ENCODE peak calls at places on chromosomes 3 and 15, in seven cellular contexts. One of them, this sample, is unnamed.

GRCh38 chr3:159200176-159200575 is 398.3 kb downstream of the MFSD1 start:
- DNase-seq in SK-N-SH: no peak
- DNase-seq in stomach: no peak
- DNase-seq in A549: no peak
- DNase-seq in ovary: no peak
- DNase-seq in transverse colon: no peak
- DNase-seq in tibial nerve: no peak
- DNase-seq in this sample: no peak

GRCh38 chr3:38829404-38829803 is 13.4 kb upstream of the SCN10A start:
- DNase-seq in ovary: no peak
- DNase-seq in SK-N-SH: peak; percentile 14
- DNase-seq in transverse colon: no peak
- DNase-seq in stomach: no peak
- DNase-seq in A549: peak; percentile 32
- DNase-seq in tibial nerve: no peak
- DNase-seq in this sample: no peak

GRCh38 chr15:65904301-65904700 is 35.0 kb downstream of the RAB11A start:
- DNase-seq in SK-N-SH: no peak
- DNase-seq in ovary: no peak
- DNase-seq in tibial nerve: no peak
- DNase-seq in transverse colon: no peak
- DNase-seq in stomach: no peak
- DNase-seq in A549: no peak
- DNase-seq in this sample: no peak

GRCh38 chr3:487580-487979 is 291.0 kb downstream of the CHL1 start:
- DNase-seq in transverse colon: no peak
- DNase-seq in tibial nerve: no peak
- DNase-seq in stomach: no peak
- DNase-seq in SK-N-SH: no peak
- DNase-seq in ovary: no peak
- DNase-seq in A549: no peak
- DNase-seq in this sample: no peak

GRCh38 chr3:13040381-13041074 is 32.7 kb downstream of the IQSEC1 start:
- DNase-seq in stomach: no peak
- DNase-seq in A549: no peak
- DNase-seq in transverse colon: peak; percentile 41
- DNase-seq in SK-N-SH: peak; percentile 70
- DNase-seq in tibial nerve: no peak
- DNase-seq in ovary: no peak
- DNase-seq in this sample: no peak

GRCh38 chr15:74535388-74536084 is 5.5 kb upstream of the ARID3B start:
- DNase-seq in ovary: no peak
- DNase-seq in stomach: no peak
- DNase-seq in SK-N-SH: no peak
- DNase-seq in tibial nerve: no peak
- DNase-seq in transverse colon: no peak
- DNase-seq in A549: no peak
- DNase-seq in this sample: no peak

GRCh38 chr3:174533286-174533685 is 325.8 kb upstream of the NAALADL2 start:
- DNase-seq in SK-N-SH: no peak
- DNase-seq in A549: no peak
- DNase-seq in transverse colon: no peak
- DNase-seq in tibial nerve: no peak
- DNase-seq in stomach: no peak
- DNase-seq in ovary: no peak
- DNase-seq in this sample: no peak

GRCh38 chr3:65820600-65820999 is 218.1 kb downstream of the MAGI1 start:
- DNase-seq in tibial nerve: no peak
- DNase-seq in A549: no peak
- DNase-seq in transverse colon: no peak
- DNase-seq in SK-N-SH: no peak
- DNase-seq in stomach: no peak
- DNase-seq in ovary: no peak
- DNase-seq in this sample: no peak

GRCh38 chr3:64988188-64988587 is 300.4 kb upstream of the ADAMTS9 start:
- DNase-seq in tibial nerve: no peak
- DNase-seq in A549: no peak
- DNase-seq in stomach: no peak
- DNase-seq in SK-N-SH: no peak
- DNase-seq in transverse colon: no peak
- DNase-seq in ovary: no peak
- DNase-seq in this sample: no peak

GRCh38 chr3:141795311-141795710 is 32.1 kb downstream of the GRK7 start:
- DNase-seq in ovary: no peak
- DNase-seq in transverse colon: no peak
- DNase-seq in tibial nerve: no peak
- DNase-seq in stomach: no peak
- DNase-seq in SK-N-SH: no peak
- DNase-seq in A549: no peak
- DNase-seq in this sample: no peak

GRCh38 chr3:13403213-13403817 is 16.8 kb downstream of the NUP210 start:
- DNase-seq in stomach: no peak
- DNase-seq in ovary: no peak
- DNase-seq in tibial nerve: no peak
- DNase-seq in A549: no peak
- DNase-seq in SK-N-SH: no peak
- DNase-seq in transverse colon: no peak
- DNase-seq in this sample: no peak

GRCh38 chr3:18446067-18446793 is 21.1 kb upstream of the SATB1 start:
- DNase-seq in transverse colon: no peak
- DNase-seq in tibial nerve: no peak
- DNase-seq in stomach: no peak
- DNase-seq in SK-N-SH: no peak
- DNase-seq in ovary: no peak
- DNase-seq in A549: no peak
- DNase-seq in this sample: no peak

DNA sequence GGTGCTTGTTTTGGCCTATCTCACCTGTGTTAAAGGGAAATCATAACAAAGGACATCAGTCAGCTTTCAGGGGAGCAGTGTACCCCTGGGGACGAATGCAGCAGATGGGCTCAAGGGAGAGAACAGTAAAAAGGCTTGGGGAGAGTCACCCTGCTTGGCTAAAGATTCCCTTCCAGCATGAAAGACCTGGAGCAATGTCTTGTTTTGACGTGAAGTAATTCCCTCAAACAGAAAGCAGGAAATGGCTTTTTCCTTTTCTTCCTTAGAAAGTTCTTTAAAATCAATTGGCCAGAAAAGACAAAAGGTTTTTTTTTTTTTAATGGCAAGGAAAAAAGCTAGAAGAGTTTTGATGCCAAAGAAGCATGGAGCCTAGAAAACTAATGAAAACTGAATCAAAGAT is 56.5 kb upstream of the PARL start:
- DNase-seq in stomach: no peak
- DNase-seq in transverse colon: no peak
- DNase-seq in SK-N-SH: no peak
- DNase-seq in A549: no peak
- DNase-seq in ovary: no peak
- DNase-seq in tibial nerve: no peak
- DNase-seq in this sample: no peak
- TF ChIP-seq EP300 in stomach: no peak
- TF ChIP-seq EP300 in transverse colon: no peak
- TF ChIP-seq EP300 in SK-N-SH: no peak
- TF ChIP-seq EP300 in A549: no peak
- TF ChIP-seq EP300 in ovary: no peak
- TF ChIP-seq EP300 in tibial nerve: no peak
- TF ChIP-seq EP300 in this sample: no peak

GRCh38 chr3:15064299-15064834 is 748 bp downstream of the MRPS25 start:
- DNase-seq in A549: peak; percentile 20
- DNase-seq in tibial nerve: no peak
- DNase-seq in SK-N-SH: peak; percentile 66
- DNase-seq in ovary: no peak
- DNase-seq in stomach: no peak
- DNase-seq in transverse colon: peak; percentile 34
- DNase-seq in this sample: no peak

GRCh38 chr3:15065550-15066007 is 464 bp upstream of the MRPS25 start:
- DNase-seq in A549: no peak
- DNase-seq in tibial nerve: no peak
- DNase-seq in transverse colon: no peak
- DNase-seq in SK-N-SH: no peak
- DNase-seq in stomach: no peak
- DNase-seq in ovary: no peak
- DNase-seq in this sample: no peak

GRCh38 chr3:15064835-15065549 is at the start of gene MRPS25:
- DNase-seq in tibial nerve: peak; percentile 74
- DNase-seq in SK-N-SH: peak; percentile 97
- DNase-seq in stomach: peak; percentile 92
- DNase-seq in A549: peak; percentile 92
- DNase-seq in ovary: peak; percentile 93
- DNase-seq in transverse colon: peak; percentile 92
- DNase-seq in this sample: peak; percentile 95

GRCh38 chr3:15063656-15064286 is 1.3 kb downstream of the MRPS25 start:
- DNase-seq in A549: no peak
- DNase-seq in ovary: no peak
- DNase-seq in transverse colon: no peak
- DNase-seq in tibial nerve: no peak
- DNase-seq in stomach: no peak
- DNase-seq in SK-N-SH: peak; percentile 32
- DNase-seq in this sample: no peak

DNA sequence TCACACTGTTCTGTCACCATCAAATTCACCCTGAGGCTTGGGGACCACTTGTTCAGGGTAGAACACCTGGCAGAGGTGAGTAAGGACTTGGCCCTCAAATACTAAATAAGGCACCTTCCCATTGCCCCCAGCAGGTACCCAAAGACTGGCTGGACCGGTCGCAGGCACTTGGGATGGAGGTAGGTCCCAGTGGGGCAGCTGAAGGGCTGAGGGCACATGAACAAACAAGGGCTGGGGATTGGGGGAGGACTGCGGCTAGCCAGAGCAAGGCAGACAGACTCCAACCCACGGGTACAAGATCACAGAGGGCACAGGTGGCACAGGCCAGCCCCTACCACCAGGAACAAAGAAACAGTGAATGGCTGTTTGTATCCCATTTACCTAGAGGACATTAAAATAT is 1.9 kb downstream of the MRPS25 start:
- DNase-seq in stomach: no peak
- DNase-seq in transverse colon: no peak
- DNase-seq in A549: no peak
- DNase-seq in SK-N-SH: peak; percentile 29
- DNase-seq in tibial nerve: no peak
- DNase-seq in ovary: no peak
- DNase-seq in this sample: no peak
- H3K4me3 ChIP-seq in stomach: no peak overlapping the region
- H3K4me3 ChIP-seq in transverse colon: peak overlapping the region; percentile 67
- H3K4me3 ChIP-seq in A549: peak overlapping the region; percentile 87
- H3K4me3 ChIP-seq in SK-N-SH: no peak overlapping the region
- H3K4me3 ChIP-seq in tibial nerve: no peak overlapping the region
- H3K4me3 ChIP-seq in ovary: no peak overlapping the region
- H3K4me3 ChIP-seq in this sample: no peak overlapping the region

GRCh38 chr15:31569836-31570235 is 243.2 kb downstream of the KLF13 start:
- DNase-seq in transverse colon: no peak
- DNase-seq in stomach: no peak
- DNase-seq in tibial nerve: no peak
- DNase-seq in ovary: no peak
- DNase-seq in SK-N-SH: no peak
- DNase-seq in A549: no peak
- DNase-seq in this sample: no peak

GRCh38 chr15:31574761-31575160 is 248.1 kb downstream of the KLF13 start:
- DNase-seq in tibial nerve: no peak
- DNase-seq in A549: no peak
- DNase-seq in transverse colon: no peak
- DNase-seq in ovary: no peak
- DNase-seq in SK-N-SH: no peak
- DNase-seq in stomach: no peak
- DNase-seq in this sample: no peak

GRCh38 chr15:31570591-31570990 is 244.0 kb downstream of the KLF13 start:
- DNase-seq in tibial nerve: no peak
- DNase-seq in transverse colon: no peak
- DNase-seq in stomach: no peak
- DNase-seq in SK-N-SH: no peak
- DNase-seq in A549: no peak
- DNase-seq in ovary: no peak
- DNase-seq in this sample: no peak

GRCh38 chr15:31573759-31574158 is 247.1 kb downstream of the KLF13 start:
- DNase-seq in A549: no peak
- DNase-seq in ovary: no peak
- DNase-seq in stomach: no peak
- DNase-seq in SK-N-SH: no peak
- DNase-seq in transverse colon: no peak
- DNase-seq in tibial nerve: no peak
- DNase-seq in this sample: no peak

DNA sequence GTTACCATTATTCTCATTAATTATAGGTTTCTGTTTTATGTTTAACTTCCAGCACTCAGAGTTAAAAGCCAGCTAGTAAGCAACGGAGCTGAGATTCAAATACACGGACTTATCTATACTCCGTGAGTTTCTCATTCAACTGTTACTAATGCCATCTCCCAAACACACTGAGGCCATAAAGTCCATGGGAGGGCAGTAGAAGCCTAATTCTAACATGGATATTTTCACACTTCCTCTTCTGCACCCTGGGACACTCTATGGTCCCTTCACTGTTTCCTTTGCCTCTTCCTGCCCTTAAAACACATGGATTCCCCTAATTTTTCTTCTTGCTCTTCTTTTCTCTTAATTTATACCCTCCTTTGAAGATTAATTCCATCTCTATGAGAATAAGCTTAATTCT is 245.0 kb downstream of the KLF13 start:
- DNase-seq in tibial nerve: no peak
- DNase-seq in stomach: no peak
- DNase-seq in A549: peak; percentile 18
- DNase-seq in ovary: no peak
- DNase-seq in SK-N-SH: no peak
- DNase-seq in transverse colon: no peak
- DNase-seq in this sample: no peak
- TF ChIP-seq CTCF in tibial nerve: no peak
- TF ChIP-seq CTCF in stomach: no peak
- TF ChIP-seq CTCF in A549: peak; percentile 43
- TF ChIP-seq CTCF in ovary: no peak
- TF ChIP-seq CTCF in SK-N-SH: no peak
- TF ChIP-seq CTCF in transverse colon: peak; percentile 4
- TF ChIP-seq CTCF in this sample: no peak

GRCh38 chr3:118936811-118937210 is 97.8 kb downstream of the IGSF11 start:
- DNase-seq in ovary: no peak
- DNase-seq in tibial nerve: no peak
- DNase-seq in A549: peak; percentile 16
- DNase-seq in SK-N-SH: no peak
- DNase-seq in transverse colon: no peak
- DNase-seq in stomach: no peak
- DNase-seq in this sample: no peak

GRCh38 chr3:118927449-118927848 is 107.2 kb downstream of the IGSF11 start:
- DNase-seq in A549: no peak
- DNase-seq in transverse colon: no peak
- DNase-seq in SK-N-SH: no peak
- DNase-seq in stomach: no peak
- DNase-seq in tibial nerve: no peak
- DNase-seq in ovary: no peak
- DNase-seq in this sample: no peak

GRCh38 chr3:118932822-118933558 is 101.7 kb downstream of the IGSF11 start:
- DNase-seq in A549: no peak
- DNase-seq in SK-N-SH: no peak
- DNase-seq in stomach: peak; percentile 38
- DNase-seq in transverse colon: no peak
- DNase-seq in ovary: peak; percentile 38
- DNase-seq in tibial nerve: no peak
- DNase-seq in this sample: peak; percentile 70

DNA sequence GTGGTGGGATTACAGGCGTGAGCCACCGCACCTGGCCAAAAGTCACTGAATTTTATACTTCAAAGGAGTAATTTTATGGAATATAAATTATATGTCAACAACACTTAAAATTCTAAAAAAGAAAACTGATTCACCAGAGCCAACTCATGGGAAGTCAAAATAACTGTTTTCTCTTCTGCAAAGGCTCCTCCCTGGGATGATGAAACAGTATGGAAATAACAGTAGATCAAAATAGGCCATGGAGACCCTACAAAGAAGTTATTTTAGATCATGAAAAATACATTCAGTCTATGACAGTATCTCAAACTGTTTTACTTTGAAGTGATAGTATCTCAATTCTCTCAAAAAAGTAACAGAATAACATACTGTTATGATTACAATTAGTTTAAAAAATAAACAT is 102.7 kb downstream of the IGSF11 start:
- DNase-seq in tibial nerve: no peak
- DNase-seq in SK-N-SH: no peak
- DNase-seq in stomach: no peak
- DNase-seq in transverse colon: no peak
- DNase-seq in ovary: no peak
- DNase-seq in A549: no peak
- DNase-seq in this sample: no peak
- TF ChIP-seq EP300 in tibial nerve: no peak
- TF ChIP-seq EP300 in SK-N-SH: no peak
- TF ChIP-seq EP300 in stomach: no peak
- TF ChIP-seq EP300 in transverse colon: no peak
- TF ChIP-seq EP300 in ovary: no peak
- TF ChIP-seq EP300 in A549: no peak
- TF ChIP-seq EP300 in this sample: no peak